ENCODE peak calls at places on chromosomes 7 and 10, in seven cellular contexts. W is astrocyte, S is OCI-LY7, L is MM.1S, Q is PC-3, U is hepatocyte, N is HepG2. C is an unnamed sample.

GRCh38 chr7:114787556-114787955 is 134.3 kb upstream of the MDFIC start:
- DNase-seq in W (peak; percentile 6), S (no peak), L (no peak), Q (no peak), U (no peak), N (no peak), C (no peak)

GRCh38 chr7:106640368-106641141 is 20.4 kb downstream of the CCDC71L start:
- DNase-seq in W (peak; percentile 57), S (no peak), L (no peak), Q (no peak), U (no peak), N (no peak), C (peak; percentile 79)

GRCh38 chr7:2641406-2642393 is 9.9 kb downstream of the TTYH3 start:
- DNase-seq in W (peak; percentile 97), S (peak; percentile 88), L (no peak), Q (no peak), U (peak; percentile 87), N (peak; percentile 71), C (peak; percentile 76)

GRCh38 chr7:54253036-54253373 is 289.2 kb upstream of the VSTM2A start:
- DNase-seq in W (no peak), S (no peak), L (no peak), Q (no peak), U (no peak), N (no peak), C (no peak)

GRCh38 chr7:35548291-35548690 is 146.6 kb downstream of the HERPUD2 start:
- DNase-seq in W (no peak), S (no peak), L (no peak), Q (no peak), U (no peak), N (no peak), C (no peak)

GRCh38 chr7:126450269-126450671 is 802.5 kb downstream of the GRM8 start:
- DNase-seq in W (peak; percentile 0), S (no peak), L (peak; percentile 86), Q (no peak), U (no peak), N (no peak), C (no peak)

GRCh38 chr7:95578299-95578855 is 17.9 kb downstream of the PDK4 start:
- DNase-seq in W (no peak), S (no peak), L (peak; percentile 78), Q (no peak), U (peak; percentile 7), N (no peak), C (no peak)

GRCh38 chr10:14838582-14839304 is 637 bp downstream of the HSPA14 start:
- DNase-seq in W (peak; percentile 19), S (peak; percentile 57), L (peak; percentile 30), Q (no peak), U (peak; percentile 58), N (peak; percentile 18), C (peak; percentile 17)

GRCh38 chr7:842436-843031 is 10.3 kb downstream of the SUN1 start:
- DNase-seq in W (no peak), S (no peak), L (no peak), Q (no peak), U (no peak), N (no peak), C (no peak)

GRCh38 chr10:76133597-76134255 is 702.3 kb downstream of the LRMDA start:
- DNase-seq in W (no peak), S (no peak), L (no peak), Q (no peak), U (no peak), N (no peak), C (no peak)

GRCh38 chr10:102229810-102230263 is 3.7 kb downstream of the ELOVL3 start:
- DNase-seq in W (no peak), S (peak; percentile 83), L (peak; percentile 83), Q (peak; percentile 82), U (peak; percentile 93), N (peak; percentile 56), C (peak; percentile 68)

GRCh38 chr10:2772791-2773644 is 294.3 kb upstream of the PFKP start:
- DNase-seq in W (no peak), S (no peak), L (no peak), Q (no peak), U (no peak), N (no peak), C (no peak)

GRCh38 chr7:102988631-102989030 is 75.8 kb downstream of the LRRC17 start:
- DNase-seq in W (no peak), S (no peak), L (no peak), Q (no peak), U (no peak), N (no peak), C (no peak)

GRCh38 chr10:124129471-124129870 is 36.1 kb upstream of the CHST15 start:
- DNase-seq in W (no peak), S (no peak), L (no peak), Q (no peak), U (no peak), N (no peak), C (no peak)

GRCh38 chr7:155803418-155804376 is 8.6 kb downstream of the SHH start:
- DNase-seq in W (no peak), S (no peak), L (no peak), Q (peak; percentile 53), U (peak; percentile 70), N (no peak), C (no peak)

GRCh38 chr10:53997953-53998352 is 803.1 kb downstream of the PCDH15 start:
- DNase-seq in W (no peak), S (no peak), L (no peak), Q (peak; percentile 60), U (peak; percentile 15), N (peak; percentile 5), C (peak; percentile 0)

GRCh38 chr10:122102867-122103525 is 114.0 kb downstream of the TACC2 start:
- DNase-seq in W (no peak), S (no peak), L (no peak), Q (no peak), U (no peak), N (no peak), C (no peak)

GRCh38 chr10:49356945-49357344 is 38.9 kb downstream of the DRGX start:
- DNase-seq in W (no peak), S (no peak), L (peak; percentile 46), Q (no peak), U (no peak), N (no peak), C (no peak)

GRCh38 chr10:103894454-103894853 is 23.5 kb downstream of the STN1 start:
- DNase-seq in W (no peak), S (no peak), L (peak; percentile 44), Q (peak; percentile 31), U (no peak), N (no peak), C (peak; percentile 59)

GRCh38 chr7:21944616-21945373 is 904 bp downstream of the CDCA7L start:
- DNase-seq in W (no peak), S (peak; percentile 78), L (peak; percentile 89), Q (peak; percentile 64), U (peak; percentile 67), N (no peak), C (peak; percentile 58)

GRCh38 chr10:129968020-129968861 is 4.2 kb upstream of the EBF3 start:
- DNase-seq in W (no peak), S (no peak), L (no peak), Q (no peak), U (no peak), N (no peak), C (no peak)

GRCh38 chr10:7410800-7411670 is at the start of gene SFMBT2:
- DNase-seq in W (peak; percentile 31), S (peak; percentile 77), L (peak; percentile 79), Q (peak; percentile 27), U (peak; percentile 75), N (no peak), C (peak; percentile 64)

GRCh38 chr7:157853076-157853788 is 516.4 kb downstream of the DNAJB6 start:
- DNase-seq in W (no peak), S (no peak), L (no peak), Q (no peak), U (no peak), N (no peak), C (no peak)

GRCh38 chr10:69327463-69328345 is 49.4 kb downstream of the HK1 start:
- DNase-seq in W (peak; percentile 61), S (no peak), L (no peak), Q (peak; percentile 42), U (peak; percentile 55), N (no peak), C (peak; percentile 62)

GRCh38 chr7:30596043-30596641 is 1.5 kb downstream of the GARS1 start:
- DNase-seq in W (no peak), S (peak; percentile 81), L (peak; percentile 43), Q (peak; percentile 36), U (peak; percentile 36), N (peak; percentile 42), C (peak; percentile 33)

GRCh38 chr7:51213618-51214017 is 103.0 kb downstream of the COBL start:
- DNase-seq in W (no peak), S (no peak), L (no peak), Q (no peak), U (no peak), N (no peak), C (no peak)

GRCh38 chr7:104536956-104537355 is 208.6 kb downstream of the LHFPL3 start:
- DNase-seq in W (no peak), S (no peak), L (no peak), Q (no peak), U (no peak), N (no peak), C (no peak)

GRCh38 chr10:31362023-31362641 is 43.1 kb downstream of the ZEB1 start:
- DNase-seq in W (no peak), S (no peak), L (no peak), Q (no peak), U (no peak), N (no peak), C (no peak)
- H3K79me2 ChIP-seq in W (peaks cover 96% of the 10 kb centered on the region), S (peaks cover 50% of the 10 kb centered on the region), L (peaks cover 8% of the 10 kb centered on the region), Q (no peaks in the 10 kb centered on the region), U (peaks cover 18% of the 10 kb centered on the region), N (peaks cover 22% of the 10 kb centered on the region), C (no peaks in the 10 kb centered on the region)

GRCh38 chr7:33152087-33152486 is 22.7 kb downstream of the BBS9 start:
- DNase-seq in W (no peak), S (no peak), L (no peak), Q (no peak), U (no peak), N (no peak), C (no peak)
- H3K4me2 ChIP-seq in W (no peak overlapping the region), S (no peak overlapping the region), L (no peak overlapping the region), Q (no peak overlapping the region), U (no peak overlapping the region), N (no peak overlapping the region), C (no peak overlapping the region)

DNA sequence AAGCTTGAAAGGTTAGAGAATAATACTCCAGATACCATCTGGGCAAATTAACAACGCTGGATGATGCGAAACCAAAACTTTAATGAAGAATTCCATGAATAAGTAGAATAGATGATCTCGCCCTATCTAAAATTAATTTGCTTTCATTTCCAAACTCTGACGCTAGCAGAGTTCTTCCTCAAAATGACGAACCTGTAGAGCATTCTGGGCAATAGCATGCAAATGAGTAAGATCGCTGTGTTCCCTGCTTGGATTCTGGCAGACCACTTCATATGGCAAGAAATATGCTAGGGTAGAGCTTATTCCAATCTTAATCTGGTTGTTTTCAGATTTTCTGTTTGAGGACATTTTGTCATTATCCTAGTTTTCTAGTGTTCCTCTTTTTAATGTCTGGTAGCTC is 36.1 kb upstream of the SMNDC1 start:
- DNase-seq in W (peak; percentile 74), S (no peak), L (no peak), Q (no peak), U (no peak), N (no peak), C (no peak)
- H2AFZ ChIP-seq in W (no peak overlapping the region), S (peak overlapping the region; percentile 75), L (no peak overlapping the region), Q (no peak overlapping the region), U (no peak overlapping the region), N (no peak overlapping the region), C (no peak overlapping the region)

DNA sequence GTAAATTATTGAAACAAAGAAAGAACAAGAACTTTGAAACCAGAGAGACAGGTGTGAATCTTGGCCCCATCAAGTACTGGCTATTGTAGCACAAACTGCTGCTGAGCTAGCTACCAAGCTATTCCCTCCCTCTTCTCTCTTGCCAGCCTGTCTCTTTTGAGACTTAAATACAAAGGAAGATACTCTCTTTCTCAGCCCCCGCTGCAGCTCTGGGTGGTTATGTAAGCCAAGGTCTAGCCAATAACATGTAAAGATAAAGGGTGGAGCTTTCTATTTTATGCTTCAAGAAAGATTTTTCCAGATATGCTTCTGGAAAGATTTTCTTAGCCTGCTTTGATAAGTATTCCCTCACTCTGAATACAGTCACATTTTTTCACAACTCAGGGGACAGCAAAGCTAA is 17.2 kb downstream of the BAZ1B start:
- DNase-seq in W (no peak), S (no peak), L (no peak), Q (no peak), U (no peak), N (no peak), C (no peak)
- H3K79me2 ChIP-seq in W (peaks cover 77% of the 10 kb centered on the region), S (peaks cover 60% of the 10 kb centered on the region), L (peaks cover 90% of the 10 kb centered on the region), Q (peaks cover 27% of the 10 kb centered on the region), U (peaks cover 85% of the 10 kb centered on the region), N (peaks cover 15% of the 10 kb centered on the region), C (peaks cover 71% of the 10 kb centered on the region)

C was measured in mammary epithelial cell.